ENCODE peak calls at places on chromosomes 6 and 20, in eight cellular contexts. Y is activated CD4-positive, alpha-beta T cell treated with anti-CD3 and anti-CD28 coated beads, Interleukin-2, amount 10 ng/mL, durations not matched to agents 7 days and 5 days; X is non-pigmented ciliary epithelial cell; W is colonic mucosa; B is NCI-H226; C is cardiac muscle cell; P is erythroblast; Z is natural killer cell. T is an unnamed sample.

GRCh38 chr6:108737594-108738546 is 110.4 kb upstream of the ARMC2 start:
- DNase-seq in C (peak), P (peak), B (peak), W (no peak), Z (no peak), X (peak), Y (no peak), T (peak)

GRCh38 chr6:33160728-33161323 is 31.4 kb downstream of the COL11A2 start:
- DNase-seq in X (no peak), Y (no peak), W (peak), B (peak), P (peak), Z (no peak), C (peak), T (peak)

GRCh38 chr6:1390805-1391511 is 1.6 kb downstream of the FOXF2 start:
- DNase-seq in Y (no peak), W (no peak), B (no peak), Z (no peak), P (no peak), C (peak), X (no peak), T (no peak)

GRCh38 chr6:29809249-29809648 is 18.4 kb upstream of the HLA-G start:
- DNase-seq in W (no peak), B (no peak), P (no peak), X (no peak), C (no peak), Y (no peak), Z (no peak), T (no peak)

GRCh38 chr6:42448906-42449659 is 2.6 kb downstream of the TRERF1 start:
- DNase-seq in C (no peak), W (no peak), B (no peak), P (no peak), Y (no peak), X (no peak), Z (no peak), T (no peak)

GRCh38 chr6:150627601-150628012 is 27.9 kb downstream of the PLEKHG1 start:
- DNase-seq in X (no peak), Z (no peak), W (no peak), P (no peak), C (peak), Y (no peak), B (no peak), T (peak)

GRCh38 chr6:34745277-34746103 is 11.8 kb upstream of the SNRPC start:
- DNase-seq in Z (no peak), P (peak), C (peak), Y (no peak), B (peak), X (peak), W (peak), T (peak)

GRCh38 chr20:48632017-48632824 is 195.6 kb downstream of the PREX1 start:
- DNase-seq in Z (no peak), X (no peak), P (no peak), W (no peak), Y (no peak), C (no peak), B (no peak), T (no peak)

GRCh38 chr20:57493091-57493615 is 31.8 kb downstream of the CTCFL start:
- DNase-seq in Z (no peak), X (no peak), Y (no peak), C (no peak), P (no peak), W (no peak), B (no peak), T (no peak)

GRCh38 chr20:62159052-62159451 is 15.5 kb downstream of the SS18L1 start:
- DNase-seq in X (no peak), C (no peak), B (no peak), Z (no peak), Y (no peak), P (no peak), W (no peak), T (no peak)

GRCh38 chr20:9515211-9515580 is 806 bp downstream of the LAMP5 start:
- DNase-seq in B (no peak), X (no peak), W (no peak), C (no peak), Y (no peak), Z (no peak), P (no peak), T (no peak)

GRCh38 chr6:77124604-77125003 is 338.7 kb downstream of the HTR1B start:
- DNase-seq in B (peak), P (peak), W (no peak), X (peak), Z (no peak), Y (no peak), C (peak), T (no peak)

GRCh38 chr20:56554869-56555268 is 21.8 kb downstream of the FAM209B start:
- DNase-seq in B (peak), Z (no peak), C (peak), P (no peak), Y (no peak), X (peak), W (peak), T (peak)

GRCh38 chr6:147366290-147366689 is 142.2 kb upstream of the SAMD5 start:
- DNase-seq in Y (no peak), P (no peak), W (no peak), C (no peak), Z (no peak), X (no peak), B (no peak), T (no peak)

GRCh38 chr6:45677381-45677992 is 299.8 kb upstream of the SUPT3H start:
- DNase-seq in X (peak), P (no peak), Y (peak), C (peak), W (peak), B (no peak), Z (peak), T (no peak)

T was measured in BJ.